ENCODE peak calls at places on chromosomes 11 and 22, in four cellular contexts. O is neuronal stem cell; A is CD4-positive, alpha-beta T cell; F is right lobe of liver. Z is an unnamed sample.
A peak's percentile ranks its signal among the peaks of the same experiment; 100 is the strongest.

GRCh38 chr11:76424379-76424778 is 20.4 kb upstream of the EMSY start:
- DNase-seq in A (no peak), F (no peak), O (no peak), Z (no peak)

GRCh38 chr11:121446752-121447156 is 5.4 kb upstream of the SORL1 start:
- DNase-seq in F (no peak), A (no peak), O (no peak), Z (no peak)

GRCh38 chr11:111582163-111582562 is 20.1 kb upstream of the SIK2 start:
- DNase-seq in F (no peak), A (no peak), O (no peak), Z (no peak)

GRCh38 chr11:94657629-94658028 is 90.5 kb downstream of the PIWIL4 start:
- DNase-seq in A (no peak), O (no peak), F (no peak), Z (no peak)

GRCh38 chr11:123314972-123315371 is 115.1 kb upstream of the GRAMD1B start:
- DNase-seq in A (no peak), F (no peak), O (no peak), Z (no peak)

GRCh38 chr11:12585861-12586260 is 88.4 kb upstream of the TEAD1 start:
- DNase-seq in A (no peak), F (no peak), O (no peak), Z (no peak)

GRCh38 chr11:107563702-107564101 is 1.8 kb downstream of the ALKBH8 start:
- DNase-seq in F (no peak), O (no peak), A (peak; percentile 28), Z (no peak)

GRCh38 chr11:88169481-88169880 is 5.8 kb downstream of the RAB38 start:
- DNase-seq in A (no peak), F (no peak), O (no peak), Z (no peak)

GRCh38 chr22:29797351-29797750 is 30.2 kb downstream of the UQCR10 start:
- DNase-seq in F (no peak), A (no peak), O (no peak), Z (no peak)

GRCh38 chr11:36149538-36150242 is 139.5 kb downstream of the COMMD9 start:
- DNase-seq in F (no peak), A (no peak), O (peak; percentile 35), Z (no peak)

GRCh38 chr11:120302001-120302805 is 22.9 kb upstream of the TLCD5 start:
- DNase-seq in O (no peak), F (peak; percentile 64), A (no peak), Z (no peak)

GRCh38 chr11:116357769-116358544 is 414.8 kb downstream of the BUD13 start:
- DNase-seq in F (no peak), O (peak; percentile 81), A (no peak), Z (no peak)

GRCh38 chr11:3859373-3859881 is 4.0 kb downstream of the STIM1 start:
- DNase-seq in A (no peak), F (no peak), O (no peak), Z (no peak)

GRCh38 chr11:69636512-69636866 is 4.5 kb upstream of the CCND1 start:
- DNase-seq in F (peak; percentile 79), A (no peak), O (peak; percentile 76), Z (no peak)

GRCh38 chr11:75342231-75342918 is 9.1 kb downstream of the ARRB1 start:
- DNase-seq in A (no peak), F (no peak), O (no peak), Z (no peak)

GRCh38 chr22:43014062-43014875 is 680 bp downstream of the PACSIN2 start:
- DNase-seq in F (no peak), A (peak; percentile 34), O (peak; percentile 54), Z (peak; percentile 55)

GRCh38 chr11:66880484-66881211 is 23.8 kb downstream of the LRFN4 start:
- DNase-seq in A (no peak), F (no peak), O (no peak), Z (no peak)

GRCh38 chr22:44933829-44934735 is 75.7 kb downstream of the PHF21B start:
- DNase-seq in O (no peak), F (peak; percentile 43), A (no peak), Z (no peak)

GRCh38 chr11:123083623-123084029 is 21.7 kb upstream of the HSPA8 start:
- DNase-seq in F (peak; percentile 60), O (no peak), A (peak; percentile 70), Z (no peak)

DNA sequence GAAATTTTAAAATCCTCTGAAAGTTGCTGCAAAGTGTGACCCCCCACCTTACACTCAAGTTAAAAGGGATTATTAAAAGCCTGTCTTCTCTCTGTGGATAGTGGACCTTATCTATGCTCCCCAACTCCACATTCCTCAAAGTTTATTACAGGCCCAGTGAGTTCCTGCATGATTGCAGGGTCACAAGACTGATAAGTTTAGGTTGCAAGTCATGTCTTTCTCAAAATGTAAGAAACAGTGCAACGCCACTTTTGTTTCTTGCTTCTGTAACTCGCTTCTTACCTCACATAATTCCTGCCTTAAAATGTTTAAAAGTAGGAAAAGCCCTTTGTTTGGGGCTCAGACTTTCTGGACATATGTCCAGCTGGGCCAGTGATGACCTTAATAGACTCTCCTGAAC is 38.4 kb upstream of the GLYAT start:
- DNase-seq in F (no peak), A (no peak), O (no peak), Z (no peak)
- H3K9me3 ChIP-seq in F (no peaks in the 10 kb centered on the region), A (no peaks in the 10 kb centered on the region), O (no peaks in the 10 kb centered on the region), Z (no peaks in the 10 kb centered on the region)

GRCh38 chr11:78244546-78245315 is 56.0 kb downstream of the USP35 start:
- DNase-seq in A (no peak), F (no peak), O (no peak), Z (no peak)

GRCh38 chr11:78241475-78241874 is 52.8 kb downstream of the USP35 start:
- DNase-seq in O (no peak), A (no peak), F (no peak), Z (no peak)

GRCh38 chr11:78239781-78240180 is 51.1 kb downstream of the USP35 start:
- DNase-seq in F (no peak), O (no peak), A (no peak), Z (no peak)

GRCh38 chr11:78248191-78248590 is 59.5 kb downstream of the USP35 start:
- DNase-seq in A (no peak), F (no peak), O (no peak), Z (no peak)

GRCh38 chr11:78244080-78244479 is 55.4 kb downstream of the USP35 start:
- DNase-seq in F (no peak), O (no peak), A (no peak), Z (no peak)
- H3K9me3 ChIP-seq in F (no peaks in the 10 kb centered on the region), O (peaks cover 21% of the 10 kb centered on the region), A (peaks cover 15% of the 10 kb centered on the region), Z (peaks cover 9% of the 10 kb centered on the region)

GRCh38 chr22:49013707-49014106 is 814.0 kb downstream of the BRD1 start:
- DNase-seq in A (no peak), F (peak; percentile 29), O (no peak), Z (no peak)
- H3K9me3 ChIP-seq in A (no peaks in the 10 kb centered on the region), F (no peaks in the 10 kb centered on the region), O (no peaks in the 10 kb centered on the region), Z (no peaks in the 10 kb centered on the region)

DNA sequence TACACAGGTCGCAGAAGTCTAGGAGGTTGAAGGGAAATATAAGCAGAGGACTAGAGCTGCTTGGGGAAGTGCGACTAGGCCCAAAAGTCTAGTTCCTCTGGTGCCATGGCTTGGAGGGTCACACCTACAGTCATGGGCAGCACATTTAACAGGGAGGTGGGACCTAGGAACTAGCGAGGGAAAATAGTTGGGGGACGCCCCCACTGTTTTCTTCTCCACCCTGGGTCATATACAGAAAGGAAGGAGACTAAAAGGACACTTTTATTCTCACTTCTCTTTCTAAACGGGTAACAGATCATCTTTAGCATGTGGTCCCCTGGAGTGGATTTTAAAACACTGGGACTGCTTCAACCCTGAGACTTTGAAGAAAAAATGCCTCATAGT is 16.6 kb downstream of the APIP start:
- DNase-seq in A (no peak), O (no peak), F (no peak), Z (no peak)
- H3K9me3 ChIP-seq in A (peaks cover 47% of the 10 kb centered on the region), O (peaks cover 72% of the 10 kb centered on the region), F (peaks cover 20% of the 10 kb centered on the region), Z (peaks cover 5% of the 10 kb centered on the region)